ENCODE peak calls at places on chromosomes 4 and X, in ten cellular contexts. W is nephron progenitor cell; Y is Right ventricle myocardium superior; O is posterior cingulate gyrus; I is neural progenitor cell; X is HEK293T; K is stimulated activated CD4-positive, alpha-beta T cell treated with anti-CD3 and anti-CD28 coated beads, Interleukin-15, amount 100 ng/mL, for 48 hours; N is occipital lobe; L is fibroblast of mammary gland; B is GM12891. V is an unnamed sample.

GRCh38 chr4:110518889-110519490 is 43.0 kb downstream of the ENPEP start:
- DNase-seq in I (peak), B (no peak), W (peak), O (no peak), L (peak), N (no peak), X (peak), K (no peak), Y (no peak), V (peak)

GRCh38 chr4:184514121-184514988 is 40.0 kb upstream of the IRF2 start:
- DNase-seq in W (no peak), X (no peak), Y (peak), K (peak), B (peak), O (peak), L (peak), I (peak), N (peak), V (no peak)

GRCh38 chr4:107736924-107737448 is 17.0 kb upstream of the PAPSS1 start:
- DNase-seq in W (peak), L (peak), Y (no peak), X (peak), O (no peak), I (peak), K (no peak), B (no peak), N (no peak), V (peak)

GRCh38 chrX:1618689-1619088 is 3.8 kb downstream of the ASMT start:
- DNase-seq in Y (no peak), W (no peak), O (no peak), X (no peak), B (no peak), K (no peak), L (no peak), N (no peak), I (peak), V (no peak)

GRCh38 chr4:23819041-23819511 is 70.8 kb downstream of the PPARGC1A start:
- DNase-seq in K (no peak), X (no peak), I (no peak), L (peak), O (no peak), Y (peak), N (no peak), W (no peak), B (no peak), V (no peak)

GRCh38 chr4:186061919-186062318 is 7.0 kb upstream of the TLR3 start:
- DNase-seq in I (no peak), B (no peak), X (no peak), W (no peak), K (no peak), N (no peak), O (no peak), L (no peak), Y (no peak), V (no peak)

GRCh38 chr4:186587416-186588018 is 32.1 kb upstream of the MTNR1A start:
- DNase-seq in L (peak), X (peak), I (peak), N (peak), O (peak), K (peak), W (peak), B (peak), Y (peak), V (peak)

GRCh38 chr4:169274033-169274432 is 3.3 kb upstream of the SH3RF1 start:
- DNase-seq in B (no peak), K (no peak), X (no peak), O (no peak), I (no peak), L (no peak), Y (no peak), N (no peak), W (no peak), V (no peak)

GRCh38 chr4:76760214-76760613 is 137.7 kb downstream of the SOWAHB start:
- DNase-seq in K (no peak), O (no peak), X (no peak), Y (no peak), L (no peak), W (no peak), B (no peak), N (no peak), I (no peak), V (no peak)

GRCh38 chrX:37302569-37302968 is 46.6 kb upstream of the PRRG1 start:
- DNase-seq in W (no peak), K (no peak), O (no peak), X (peak), L (peak), B (no peak), N (no peak), I (peak), Y (no peak), V (no peak)

GRCh38 chrX:102659790-102660757 is 8.8 kb downstream of the GPRASP1 start:
- DNase-seq in Y (peak), W (peak), K (peak), B (peak), L (peak), X (peak), N (peak), O (peak), I (peak), V (peak)

GRCh38 chr4:129822708-129823504 is 727.0 kb downstream of the C4orf33 start:
- DNase-seq in O (no peak), W (no peak), X (peak), L (peak), Y (no peak), K (no peak), I (no peak), B (no peak), N (no peak), V (no peak)

GRCh38 chr4:96766359-96766758 is 926.5 kb downstream of the PDHA2 start:
- DNase-seq in L (no peak), I (no peak), O (no peak), B (no peak), W (no peak), Y (no peak), X (no peak), K (no peak), N (no peak), V (no peak)

GRCh38 chrX:37745354-37745753 is 34.5 kb upstream of the CYBB start:
- DNase-seq in O (peak), B (no peak), W (peak), N (peak), I (peak), Y (peak), L (peak), X (peak), K (peak), V (peak)

GRCh38 chr4:96407651-96408342 is 567.9 kb downstream of the PDHA2 start:
- DNase-seq in X (peak), L (no peak), I (no peak), Y (no peak), K (no peak), N (no peak), W (no peak), O (no peak), B (no peak), V (no peak)

GRCh38 chr4:64068096-64068495 is 341.2 kb downstream of the TECRL start:
- DNase-seq in K (no peak), L (no peak), B (no peak), O (no peak), Y (no peak), N (no peak), X (no peak), W (no peak), I (no peak), V (no peak)

GRCh38 chrX:102959471-102959870 is 22.4 kb downstream of the RAB40AL start:
- DNase-seq in X (no peak), B (no peak), N (no peak), O (no peak), I (no peak), K (no peak), L (peak), Y (no peak), W (no peak), V (no peak)

GRCh38 chr4:180832086-180832485 is 1411.1 kb upstream of the TENM3 start:
- DNase-seq in O (no peak), Y (no peak), B (no peak), N (no peak), L (no peak), X (no peak), I (peak), K (no peak), W (no peak), V (no peak)

GRCh38 chr4:142645478-142646108 is 200.5 kb downstream of the INPP4B start:
- DNase-seq in B (no peak), N (no peak), O (no peak), W (no peak), K (no peak), L (no peak), X (no peak), I (no peak), Y (no peak), V (no peak)

GRCh38 chrX:24657671-24658410 is 10.7 kb upstream of the PCYT1B start:
- DNase-seq in W (no peak), Y (no peak), B (no peak), L (no peak), K (no peak), I (no peak), O (no peak), N (no peak), X (no peak), V (no peak)

GRCh38 chr4:152784490-152785195 is 4.9 kb downstream of the ARFIP1 start:
- DNase-seq in W (peak), L (peak), N (no peak), K (no peak), B (no peak), Y (no peak), O (no peak), I (no peak), X (peak), V (peak)

GRCh38 chr4:7105261-7105660 is 37.4 kb upstream of the GRPEL1 start:
- DNase-seq in W (no peak), K (no peak), B (no peak), O (no peak), Y (no peak), X (no peak), I (no peak), N (no peak), L (peak), V (no peak)

GRCh38 chrX:68234171-68234910 is 199.0 kb downstream of the OPHN1 start:
- DNase-seq in K (no peak), N (no peak), O (no peak), X (peak), I (peak), W (no peak), L (no peak), B (no peak), Y (no peak), V (no peak)

GRCh38 chr4:81454498-81454897 is 17.2 kb downstream of the RASGEF1B start:
- DNase-seq in N (no peak), Y (no peak), L (no peak), W (no peak), B (no peak), I (no peak), K (no peak), X (no peak), O (no peak), V (no peak)

GRCh38 chr4:93302310-93302709 is 526.2 kb upstream of the ATOH1 start:
- DNase-seq in O (no peak), X (no peak), K (no peak), B (no peak), W (no peak), Y (no peak), I (no peak), L (no peak), N (no peak), V (no peak)

GRCh38 chr4:159823743-159824142 is 720.9 kb downstream of the RAPGEF2 start:
- DNase-seq in X (no peak), B (no peak), W (no peak), Y (no peak), I (no peak), L (no peak), O (no peak), N (no peak), K (no peak), V (no peak)

GRCh38 chr4:173332963-173333657 is 1.0 kb downstream of the HMGB2 start:
- DNase-seq in L (peak), O (no peak), X (no peak), I (no peak), N (no peak), Y (no peak), K (no peak), B (no peak), W (no peak), V (no peak)

GRCh38 chr4:183841001-183841400 is 64.1 kb upstream of the STOX2 start:
- DNase-seq in Y (no peak), I (no peak), B (no peak), W (no peak), K (no peak), L (no peak), N (no peak), X (no peak), O (no peak), V (no peak)

GRCh38 chr4:152109585-152110509 is 349.0 kb upstream of the GATB start:
- DNase-seq in W (no peak), L (peak), I (no peak), Y (no peak), B (no peak), O (no peak), X (no peak), N (no peak), K (no peak), V (no peak)

GRCh38 chr4:26206339-26206738 is 114.5 kb upstream of the RBPJ start:
- DNase-seq in Y (no peak), X (no peak), B (no peak), O (no peak), W (no peak), L (peak), K (no peak), I (no peak), N (no peak), V (no peak)

GRCh38 chr4:72383439-72383838 is 185.6 kb downstream of the ADAMTS3 start:
- DNase-seq in B (no peak), K (no peak), N (no peak), Y (no peak), X (no peak), L (no peak), I (no peak), O (no peak), W (no peak), V (no peak)

V was measured in SK-N-DZ.